ENCODE peak calls at places on chromosomes 3 and 15, in six cellular contexts. E is HFFc6, J is NCI-H1930, X is omental fat pad, W is cardiac muscle cell, F is COR-L47. A is an unnamed sample.

GRCh38 chr15:48897144-48897814 is 19.3 kb downstream of the EID1 start:
- DNase-seq in E (peak), J (no peak), X (no peak), W (no peak), F (no peak), A (no peak)

GRCh38 chr15:38474155-38474757 is 20.3 kb downstream of the FAM98B start:
- DNase-seq in E (peak), J (peak), X (no peak), W (peak), F (peak), A (peak)

GRCh38 chr3:188941103-188941502 is 230.7 kb upstream of the TPRG1 start:
- DNase-seq in E (no peak), J (no peak), X (no peak), W (no peak), F (no peak), A (no peak)

GRCh38 chr3:107512108-107512507 is 10.7 kb upstream of the BBX start:
- DNase-seq in E (no peak), J (no peak), X (no peak), W (no peak), F (no peak), A (no peak)

GRCh38 chr3:62229201-62229600 is 144.1 kb downstream of the FEZF2 start:
- DNase-seq in E (no peak), J (no peak), X (no peak), W (no peak), F (no peak), A (no peak)

GRCh38 chr3:25817107-25817506 is 27.2 kb downstream of the OXSM start:
- DNase-seq in E (no peak), J (no peak), X (no peak), W (no peak), F (no peak), A (no peak)

GRCh38 chr3:122415104-122415744 is 638 bp downstream of the WDR5B start:
- DNase-seq in E (peak), J (no peak), X (no peak), W (peak), F (no peak), A (no peak)

GRCh38 chr15:46129145-46129544 is 494.3 kb downstream of the SQOR start:
- DNase-seq in E (peak), J (no peak), X (no peak), W (no peak), F (no peak), A (no peak)

GRCh38 chr3:124281453-124282316 is 289.8 kb upstream of the ROPN1 start:
- DNase-seq in E (peak), J (no peak), X (no peak), W (peak), F (peak), A (peak)

GRCh38 chr3:9970020-9970652 is 16.5 kb downstream of the EMC3 start:
- DNase-seq in E (peak), J (no peak), X (no peak), W (no peak), F (no peak), A (no peak)

GRCh38 chr3:78728406-78729145 is 1039.2 kb downstream of the ROBO1 start:
- DNase-seq in E (no peak), J (peak), X (no peak), W (peak), F (peak), A (peak)

GRCh38 chr3:185200639-185201038 is 47.8 kb upstream of the C3orf70 start:
- DNase-seq in E (peak), J (no peak), X (no peak), W (no peak), F (no peak), A (no peak)

GRCh38 chr15:51223771-51224229 is 114.6 kb downstream of the CYP19A1 start:
- DNase-seq in E (peak), J (no peak), X (no peak), W (no peak), F (no peak), A (no peak)

GRCh38 chr15:60351066-60351465 is 46.7 kb downstream of the ANXA2 start:
- DNase-seq in E (no peak), J (no peak), X (no peak), W (no peak), F (no peak), A (peak)

GRCh38 chr15:89192771-89193170 is 28.6 kb downstream of the RLBP1 start:
- DNase-seq in E (peak), J (no peak), X (no peak), W (no peak), F (no peak), A (no peak)

GRCh38 chr3:81769271-81769670 is 7.8 kb upstream of the GBE1 start:
- DNase-seq in E (no peak), J (no peak), X (no peak), W (no peak), F (no peak), A (no peak)

GRCh38 chr3:113241292-113242033 is 30.1 kb downstream of the BOC start:
- DNase-seq in E (no peak), J (no peak), X (no peak), W (peak), F (no peak), A (no peak)

GRCh38 chr15:89916660-89917059 is 3.9 kb upstream of the ARPIN start:
- DNase-seq in E (no peak), J (no peak), X (no peak), W (no peak), F (no peak), A (no peak)

A was measured in NCI-H774.